ENCODE peak calls at places on chromosomes 12 and 14, in seven cellular contexts. K, W, Y, R, T, Q and B are unnamed samples.
A peak's percentile ranks its signal among the peaks of the same experiment; 100 is the strongest.

GRCh38 chr14:60509438-60510253 is 700 bp downstream of the SIX6 start:
- DNase-seq in W (peak; percentile 68), Y (peak; percentile 76), Q (no peak), K (no peak), R (no peak), T (no peak), B (peak; percentile 86)

GRCh38 chr14:42172304-42172703 is 565.6 kb downstream of the LRFN5 start:
- DNase-seq in Q (no peak), Y (no peak), W (no peak), K (no peak), T (no peak), R (no peak), B (no peak)

GRCh38 chr14:32606297-32606696 is 277.2 kb downstream of the AKAP6 start:
- DNase-seq in Y (no peak), K (no peak), R (no peak), Q (no peak), T (no peak), W (no peak), B (no peak)

GRCh38 chr12:78530065-78530765 is 334.4 kb upstream of the SYT1 start:
- DNase-seq in T (no peak), Q (no peak), R (no peak), Y (no peak), K (no peak), W (peak; percentile 36), B (peak; percentile 21)

GRCh38 chr14:52853522-52853854 is 62.1 kb upstream of the GNPNAT1 start:
- DNase-seq in Q (no peak), W (no peak), K (no peak), T (no peak), Y (no peak), R (no peak), B (no peak)

GRCh38 chr12:96401061-96401871 is 1.0 kb upstream of the CDK17 start:
- DNase-seq in K (no peak), R (peak; percentile 34), T (peak; percentile 50), W (peak; percentile 4), Q (peak; percentile 3), Y (peak; percentile 60), B (peak; percentile 53)

GRCh38 chr12:89348894-89349669 is 3.2 kb downstream of the DUSP6 start:
- DNase-seq in W (peak; percentile 30), T (no peak), K (no peak), Q (no peak), Y (no peak), R (no peak), B (no peak)

GRCh38 chr12:113030875-113031525 is 25.5 kb upstream of the DTX1 start:
- DNase-seq in R (peak; percentile 48), W (peak; percentile 85), Y (peak; percentile 43), T (peak; percentile 32), K (peak; percentile 19), Q (peak; percentile 3), B (peak; percentile 89)

GRCh38 chr12:25590021-25590721 is 37.1 kb upstream of the LMNTD1 start:
- DNase-seq in Q (no peak), W (no peak), K (no peak), T (no peak), Y (no peak), R (no peak), B (no peak)

GRCh38 chr14:59161571-59162175 is 26.8 kb upstream of the DAAM1 start:
- DNase-seq in T (no peak), K (no peak), W (peak; percentile 21), Q (no peak), Y (no peak), R (no peak), B (peak; percentile 33)

GRCh38 chr12:104687823-104688573 is 231.2 kb downstream of the CHST11 start:
- DNase-seq in R (no peak), Y (no peak), T (no peak), W (no peak), Q (no peak), K (no peak), B (no peak)

GRCh38 chr14:42523656-42524055 is 917.0 kb downstream of the LRFN5 start:
- DNase-seq in K (no peak), R (no peak), T (peak; percentile 42), Q (no peak), W (no peak), Y (no peak), B (no peak)

GRCh38 chr14:89276424-89276975 is 140.5 kb downstream of the FOXN3 start:
- DNase-seq in T (no peak), Y (no peak), W (no peak), Q (no peak), R (no peak), K (no peak), B (no peak)

GRCh38 chr12:67520611-67521010 is 127.9 kb upstream of the DYRK2 start:
- DNase-seq in Q (no peak), T (no peak), K (no peak), R (no peak), W (no peak), Y (peak; percentile 35), B (no peak)